ENCODE peak calls at places on chromosome 7, in four cellular contexts. P, G, N and Y are unnamed samples.

GRCh38 chr7:114901771-114902170 is 20.1 kb upstream of the MDFIC start:
- DNase-seq in P (no peak), N (no peak), G (no peak), Y (no peak)

GRCh38 chr7:51376420-51377092 is 59.9 kb upstream of the COBL start:
- DNase-seq in N (no peak), P (no peak), G (no peak), Y (peak; percentile 69)

GRCh38 chr7:99108615-99109014 is 35.3 kb downstream of the SMURF1 start:
- DNase-seq in N (no peak), P (no peak), G (no peak), Y (no peak)

GRCh38 chr7:3028071-3028766 is 15.4 kb downstream of the CARD11 start:
- DNase-seq in G (no peak), N (no peak), P (peak; percentile 33), Y (no peak)

GRCh38 chr7:104826140-104826539 is 187.9 kb upstream of the KMT2E start:
- DNase-seq in N (no peak), G (no peak), P (no peak), Y (no peak)

GRCh38 chr7:118352854-118353453 is 128.4 kb downstream of the ANKRD7 start:
- DNase-seq in P (no peak), G (no peak), N (no peak), Y (peak; percentile 12)

GRCh38 chr7:92609921-92610518 is 19.8 kb upstream of the FAM133B start:
- DNase-seq in N (no peak), P (no peak), G (no peak), Y (peak; percentile 39)

GRCh38 chr7:101539784-101540183 is 89.3 kb downstream of the MYL10 start:
- DNase-seq in N (no peak), G (no peak), P (no peak), Y (no peak)

GRCh38 chr7:111855161-111855841 is 293.0 kb upstream of the IMMP2L start:
- DNase-seq in N (peak; percentile 38), G (peak; percentile 30), P (no peak), Y (peak; percentile 62)

GRCh38 chr7:40507166-40507565 is 372.4 kb downstream of the SUGCT start:
- DNase-seq in G (no peak), N (peak; percentile 16), P (no peak), Y (peak; percentile 42)

GRCh38 chr7:124536156-124536762 is 229.3 kb downstream of the GPR37 start:
- DNase-seq in G (no peak), N (no peak), P (no peak), Y (no peak)